ENCODE peak calls at places on chromosomes 3 and 15, in nine cellular contexts. Q, J, M, Y, G, T, A, S and H are unnamed samples.

GRCh38 chr3:24046214-24046613 is 101.1 kb downstream of the NR1D2 start:
- DNase-seq in A (no peak), M (no peak), J (no peak), Q (no peak), S (no peak), Y (no peak), G (no peak), T (no peak), H (no peak)

GRCh38 chr15:79332824-79333510 is 22.1 kb downstream of the TMED3 start:
- DNase-seq in Y (no peak), Q (no peak), M (no peak), S (no peak), T (no peak), G (no peak), A (no peak), J (no peak), H (no peak)

GRCh38 chr15:96342143-96342466 is 11.6 kb downstream of the NR2F2 start:
- DNase-seq in M (no peak), S (no peak), A (no peak), Q (no peak), T (no peak), Y (no peak), J (no peak), G (no peak), H (no peak)

GRCh38 chr3:37494206-37494605 is 319.8 kb upstream of the LRRFIP2 start:
- DNase-seq in T (no peak), M (no peak), Y (peak; percentile 34), A (no peak), J (peak; percentile 46), S (peak; percentile 65), G (peak; percentile 24), Q (no peak), H (no peak)

GRCh38 chr15:31262901-31263671 is 63.5 kb upstream of the KLF13 start:
- DNase-seq in A (peak; percentile 70), T (peak; percentile 16), Q (peak; percentile 50), J (peak; percentile 49), S (no peak), G (peak; percentile 40), M (no peak), Y (no peak), H (peak; percentile 59)

GRCh38 chr3:148036331-148036881 is 627.2 kb downstream of the ZIC1 start:
- DNase-seq in S (no peak), M (no peak), J (no peak), Y (no peak), G (no peak), A (no peak), T (no peak), Q (peak; percentile 79), H (no peak)

GRCh38 chr15:51869074-51869425 is 39.6 kb downstream of the TMOD3 start:
- DNase-seq in Q (peak; percentile 68), S (no peak), J (no peak), M (no peak), A (no peak), T (no peak), Y (no peak), G (no peak), H (no peak)

GRCh38 chr3:134640872-134641470 is 9.9 kb downstream of the KY start:
- DNase-seq in Q (peak; percentile 71), S (no peak), J (no peak), Y (no peak), T (no peak), M (peak; percentile 59), G (no peak), A (no peak), H (no peak)

GRCh38 chr3:23055733-23056376 is 147.3 kb upstream of the UBE2E2 start:
- DNase-seq in J (no peak), T (no peak), M (no peak), G (no peak), Y (no peak), Q (peak; percentile 87), A (no peak), S (no peak), H (no peak)

GRCh38 chr15:27028836-27029482 is 58.0 kb downstream of the GABRG3 start:
- DNase-seq in T (no peak), J (no peak), A (no peak), G (no peak), M (peak; percentile 13), Y (no peak), S (no peak), Q (no peak), H (no peak)

GRCh38 chr15:88812137-88812536 is 8.9 kb downstream of the ACAN start:
- DNase-seq in J (no peak), Y (no peak), T (no peak), Q (no peak), G (no peak), S (no peak), A (no peak), M (no peak), H (no peak)

GRCh38 chr3:170423001-170423615 is 4.4 kb downstream of the CLDN11 start:
- DNase-seq in S (no peak), T (no peak), A (no peak), J (no peak), Q (no peak), G (no peak), Y (no peak), M (no peak), H (no peak)

DNA sequence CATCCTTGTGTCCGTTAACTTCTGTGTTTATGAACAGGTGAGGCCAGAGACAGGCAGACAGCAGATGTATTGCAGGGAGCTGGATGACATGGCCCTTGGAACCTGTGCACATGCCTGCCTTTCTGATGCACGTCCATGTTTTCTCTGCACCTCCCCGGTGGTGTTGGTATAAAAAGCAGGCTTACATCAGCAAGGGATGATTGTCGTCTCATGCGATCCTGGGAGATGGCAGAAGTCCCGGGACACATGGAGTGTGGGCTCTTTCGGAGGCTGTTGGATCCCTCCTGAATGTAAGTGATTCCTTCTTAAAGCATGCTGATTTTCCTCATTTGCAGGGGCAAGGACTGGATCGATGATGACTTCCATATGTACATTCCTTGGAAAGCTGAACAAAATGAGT is 134.8 kb downstream of the SNRPN start:
- DNase-seq in G (no peak), Q (no peak), T (no peak), S (no peak), M (no peak), A (no peak), Y (no peak), J (no peak), H (no peak)
- H3K9me3 ChIP-seq in G (peaks cover 97% of the 10 kb centered on the region), Q (no peaks in the 10 kb centered on the region), T (no peaks in the 10 kb centered on the region), S (peaks cover 100% of the 10 kb centered on the region), M (no peaks in the 10 kb centered on the region), A (peaks cover 99% of the 10 kb centered on the region), Y (peaks cover 2% of the 10 kb centered on the region), J (peaks cover 5% of the 10 kb centered on the region), H (no peaks in the 10 kb centered on the region)

DNA sequence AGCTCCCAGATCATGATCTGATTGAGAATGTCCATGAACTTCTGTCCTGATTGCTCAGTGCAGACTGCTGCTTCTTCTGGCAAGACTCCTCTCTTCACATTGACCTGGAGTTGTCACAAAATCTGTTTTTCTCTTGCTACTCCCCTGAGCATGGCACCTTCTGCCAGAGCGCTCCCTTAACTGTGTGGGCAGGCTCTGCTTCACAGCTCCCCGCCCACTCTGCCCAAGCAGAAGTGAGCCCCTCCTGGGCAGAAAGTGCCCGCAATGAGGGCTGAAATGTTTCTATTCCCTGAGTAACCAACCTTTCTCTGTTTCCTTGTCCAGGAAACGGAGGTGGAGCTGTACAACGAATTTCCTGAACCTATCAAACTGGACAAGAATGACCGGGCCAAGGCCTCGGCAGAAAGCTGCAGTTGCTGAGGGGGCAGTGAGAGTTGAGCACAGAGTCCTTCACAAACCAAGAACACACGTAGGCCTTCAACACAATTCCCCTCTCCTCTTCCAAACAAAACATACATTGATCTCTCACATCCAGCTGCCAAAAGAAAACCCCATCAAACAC is 66.3 kb upstream of the ACAD9 start:
- DNase-seq in G (no peak), S (no peak), M (no peak), Q (no peak), Y (no peak), T (no peak), J (peak; percentile 37), A (no peak), H (no peak)
- H3K27ac ChIP-seq in G (peak overlapping the region; percentile 89), S (no peak overlapping the region), M (no peak overlapping the region), Q (peak overlapping the region; percentile 94), Y (peak overlapping the region; percentile 77), T (peak overlapping the region; percentile 15), J (no peak overlapping the region), A (peak overlapping the region; percentile 0), H (peak overlapping the region; percentile 97)

DNA sequence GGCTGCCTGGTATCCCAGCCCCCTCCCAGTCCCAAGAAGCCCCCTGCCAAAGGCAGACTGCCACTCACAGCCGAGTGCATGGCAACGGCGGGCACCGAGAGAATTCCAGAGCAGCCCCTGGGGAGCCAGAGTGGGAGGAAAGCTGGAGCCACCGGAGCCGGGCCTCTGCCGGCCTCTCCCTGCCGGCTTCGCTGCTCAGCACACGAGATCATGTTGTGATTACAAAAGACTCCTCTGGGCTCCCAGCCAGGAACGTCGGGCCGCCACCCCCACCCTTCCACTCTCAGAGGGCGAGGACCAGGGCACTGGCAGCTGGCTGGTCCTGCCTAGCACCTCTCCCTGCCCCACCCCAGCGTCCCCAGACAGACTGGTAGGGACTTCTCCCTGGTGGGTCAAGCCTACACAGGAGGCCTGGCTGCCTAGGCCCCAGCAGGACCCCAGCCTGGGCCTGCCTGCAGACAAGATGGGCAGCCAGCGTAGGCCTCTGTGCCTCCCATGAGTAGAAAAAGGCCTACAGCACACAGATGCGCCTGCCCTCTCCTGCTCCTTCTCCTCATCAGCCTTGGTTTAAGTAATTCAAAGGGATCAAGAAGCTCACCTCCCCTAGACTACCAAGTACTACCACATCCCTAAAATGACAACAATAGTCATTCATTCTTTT is at the start of gene CCDC9B:
- DNase-seq in Y (peak; percentile 93), G (peak; percentile 93), J (peak; percentile 92), Q (peak; percentile 91), M (peak; percentile 55), A (peak; percentile 92), S (peak; percentile 89), T (peak; percentile 93), H (peak; percentile 91)
- H3K4me1 ChIP-seq in Y (peaks cover 92% of the 10 kb centered on the region), G (peaks cover 82% of the 10 kb centered on the region), J (peaks cover 87% of the 10 kb centered on the region), Q (peaks cover 24% of the 10 kb centered on the region), M (peaks cover 11% of the 10 kb centered on the region), A (peaks cover 86% of the 10 kb centered on the region), S (peaks cover 27% of the 10 kb centered on the region), T (peaks cover 7% of the 10 kb centered on the region), H (peaks cover 61% of the 10 kb centered on the region)

DNA sequence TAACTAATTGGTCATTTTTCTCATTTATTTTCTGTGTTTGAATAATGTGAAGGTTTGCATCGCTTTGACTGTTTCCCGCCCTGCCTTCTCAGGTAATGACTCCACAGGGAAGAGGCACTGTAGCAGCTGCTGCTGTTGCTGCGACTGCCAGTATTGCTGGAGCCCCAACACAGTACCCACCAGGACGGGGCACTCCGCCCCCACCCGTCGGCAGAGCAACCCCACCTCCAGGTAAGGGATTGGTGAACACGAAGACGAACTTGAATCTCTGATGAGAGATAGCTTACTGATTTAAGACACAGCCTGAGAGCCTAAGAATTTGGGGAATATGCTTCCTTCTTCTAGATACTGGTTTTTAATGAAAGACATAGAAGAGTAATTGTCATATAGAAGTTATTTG is 22.9 kb downstream of the SNRPN start:
- DNase-seq in M (no peak), Q (no peak), J (no peak), A (no peak), Y (no peak), G (no peak), S (no peak), T (no peak), H (no peak)
- H3K9me3 ChIP-seq in M (peaks cover 9% of the 10 kb centered on the region), Q (no peaks in the 10 kb centered on the region), J (no peaks in the 10 kb centered on the region), A (peaks cover 22% of the 10 kb centered on the region), Y (no peaks in the 10 kb centered on the region), G (peaks cover 47% of the 10 kb centered on the region), S (peaks cover 96% of the 10 kb centered on the region), T (no peaks in the 10 kb centered on the region), H (no peaks in the 10 kb centered on the region)

DNA sequence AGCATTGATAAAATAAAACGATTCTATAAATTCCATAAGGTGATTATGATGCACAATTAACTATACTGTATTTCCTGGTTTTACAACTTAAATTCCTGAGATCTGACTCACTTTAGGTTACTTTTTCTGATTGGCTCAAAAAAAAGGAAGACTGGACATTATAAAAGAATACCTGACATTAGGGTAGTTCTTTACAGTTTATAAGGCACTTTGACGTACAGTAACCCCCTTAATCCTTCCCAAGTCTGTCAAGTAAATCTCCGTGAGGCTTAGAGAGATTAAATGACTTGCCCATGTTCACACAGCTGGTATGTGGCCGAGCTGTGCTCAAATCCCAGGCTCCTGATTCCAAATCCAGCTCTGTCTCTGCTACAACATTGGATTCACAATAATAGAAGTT is 1.0 kb upstream of the SLTM start:
- DNase-seq in S (no peak), A (no peak), G (no peak), T (no peak), J (no peak), M (peak; percentile 41), Q (no peak), Y (no peak), H (no peak)
- H3K27ac ChIP-seq in S (peak overlapping the region; percentile 99), A (peak overlapping the region; percentile 99), G (peak overlapping the region; percentile 98), T (peak overlapping the region; percentile 99), J (peak overlapping the region; percentile 99), M (peak overlapping the region; percentile 85), Q (peak overlapping the region; percentile 100), Y (no peak overlapping the region), H (peak overlapping the region; percentile 93)